ENCODE peak calls at places on chromosomes 11 and 22, in six cellular contexts. S is brain microvascular endothelial cell, F is AG04450, O is lower leg skin, A is A549, C is endodermal cell. J is an unnamed sample.

GRCh38 chr11:120304526-120304925 is 20.6 kb upstream of the TLCD5 start:
- DNase-seq in S (no peak), F (no peak), O (no peak), A (peak), C (no peak), J (peak)

GRCh38 chr11:74069146-74070046 is 60.5 kb upstream of the UCP3 start:
- DNase-seq in S (no peak), F (no peak), O (peak), A (peak), C (no peak), J (no peak)

GRCh38 chr11:114285599-114285998 is 10.6 kb upstream of the NNMT start:
- DNase-seq in S (no peak), F (no peak), O (no peak), A (no peak), C (peak), J (no peak)

GRCh38 chr11:65491163-65491465 is 7.7 kb upstream of the MALAT1 start:
- DNase-seq in S (peak), F (no peak), O (no peak), A (no peak), C (no peak), J (no peak)

GRCh38 chr11:126150256-126150655 is 61.2 kb downstream of the RPUSD4 start:
- DNase-seq in S (no peak), F (no peak), O (no peak), A (no peak), C (no peak), J (no peak)

GRCh38 chr22:50305658-50306566 is 1.5 kb downstream of the PLXNB2 start:
- DNase-seq in S (peak), F (peak), O (peak), A (peak), C (peak), J (peak)

GRCh38 chr11:105181521-105181920 is 42.0 kb upstream of the CARD18 start:
- DNase-seq in S (no peak), F (no peak), O (no peak), A (no peak), C (no peak), J (no peak)

GRCh38 chr22:50269573-50270301 is 443 bp downstream of the MAPK11 start:
- DNase-seq in S (no peak), F (no peak), O (no peak), A (no peak), C (peak), J (peak)

GRCh38 chr22:44538518-44539315 is 40.7 kb upstream of the RTL6 start:
- DNase-seq in S (no peak), F (no peak), O (no peak), A (no peak), C (no peak), J (no peak)

GRCh38 chr11:70073881-70074371 is 4.2 kb upstream of the ANO1 start:
- DNase-seq in S (peak), F (no peak), O (no peak), A (no peak), C (peak), J (peak)

GRCh38 chr22:30922151-30922611 is 46.4 kb downstream of the MORC2 start:
- DNase-seq in S (peak), F (no peak), O (no peak), A (peak), C (no peak), J (peak)

GRCh38 chr22:30087611-30088010 is 7.3 kb downstream of the HORMAD2 start:
- DNase-seq in S (no peak), F (no peak), O (no peak), A (no peak), C (no peak), J (no peak)

GRCh38 chr22:30301995-30302809 is 12.9 kb upstream of the CASTOR1 start:
- DNase-seq in S (no peak), F (no peak), O (peak), A (no peak), C (no peak), J (no peak)

GRCh38 chr11:12707500-12707880 is 33.3 kb downstream of the TEAD1 start:
- DNase-seq in S (no peak), F (no peak), O (no peak), A (no peak), C (no peak), J (no peak)

GRCh38 chr11:79857404-79857803 is 416.6 kb upstream of the TENM4 start:
- DNase-seq in S (no peak), F (no peak), O (no peak), A (no peak), C (no peak), J (no peak)

GRCh38 chr22:27051407-27051806 is 394.0 kb downstream of the MIAT start:
- DNase-seq in S (no peak), F (no peak), O (no peak), A (no peak), C (no peak), J (no peak)

GRCh38 chr11:64799925-64800632 is 2.9 kb downstream of the MAP4K2 start:
- DNase-seq in S (no peak), F (no peak), O (no peak), A (peak), C (no peak), J (no peak)

GRCh38 chr11:126229782-126230540 is 18.4 kb downstream of the FAM118B start:
- DNase-seq in S (no peak), F (peak), O (no peak), A (no peak), C (no peak), J (no peak)

GRCh38 chr11:29328961-29329441 is 687.8 kb downstream of the KCNA4 start:
- DNase-seq in S (peak), F (peak), O (no peak), A (peak), C (no peak), J (peak)

GRCh38 chr22:31818481-31819392 is 64.9 kb downstream of the DEPDC5 start:
- DNase-seq in S (peak), F (no peak), O (no peak), A (peak), C (no peak), J (no peak)

GRCh38 chr11:11916981-11917399 is 75.2 kb downstream of the USP47 start:
- DNase-seq in S (peak), F (peak), O (no peak), A (no peak), C (no peak), J (no peak)

GRCh38 chr11:1573847-1574255 is 1.8 kb upstream of the DUSP8 start:
- DNase-seq in S (no peak), F (no peak), O (no peak), A (peak), C (peak), J (peak)

DNA sequence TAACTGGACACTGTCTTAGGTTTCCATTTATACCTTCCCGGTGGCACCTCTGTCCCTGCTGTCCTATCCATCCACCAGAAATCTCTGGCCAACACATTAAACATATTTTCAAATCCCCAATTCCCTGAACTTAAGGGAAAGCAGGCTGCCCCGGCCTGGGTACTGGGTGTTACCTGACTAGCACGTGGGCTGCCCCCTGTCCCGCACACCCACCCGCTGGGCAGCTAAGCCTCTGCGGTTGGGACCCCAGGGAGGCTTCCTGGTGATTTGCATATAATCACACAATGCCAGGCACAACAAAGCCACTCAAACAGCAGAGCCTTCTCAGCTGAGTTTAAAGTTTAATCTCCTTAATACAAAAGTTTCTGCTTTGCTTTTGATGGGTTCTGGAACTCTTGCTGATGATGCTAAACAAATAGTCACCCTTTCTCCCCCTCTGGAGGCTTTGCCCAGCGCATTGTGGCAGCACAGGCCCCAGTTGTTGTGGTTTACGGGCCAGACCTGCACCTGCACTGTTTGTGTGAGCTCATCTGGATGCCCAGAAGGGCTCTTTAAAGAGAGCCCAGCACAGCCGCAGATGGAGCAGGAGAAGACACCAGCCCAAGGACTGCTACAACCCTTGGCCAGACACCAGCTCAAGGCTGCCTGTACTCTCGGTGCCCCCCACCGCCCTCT is 59.9 kb upstream of the POU2AF1 start:
- DNase-seq in S (no peak), F (no peak), O (no peak), A (no peak), C (no peak), J (no peak)
- TF ChIP-seq CTCF in S (no peak), F (no peak), O (no peak), A (no peak), C (no peak), J (no peak)

DNA sequence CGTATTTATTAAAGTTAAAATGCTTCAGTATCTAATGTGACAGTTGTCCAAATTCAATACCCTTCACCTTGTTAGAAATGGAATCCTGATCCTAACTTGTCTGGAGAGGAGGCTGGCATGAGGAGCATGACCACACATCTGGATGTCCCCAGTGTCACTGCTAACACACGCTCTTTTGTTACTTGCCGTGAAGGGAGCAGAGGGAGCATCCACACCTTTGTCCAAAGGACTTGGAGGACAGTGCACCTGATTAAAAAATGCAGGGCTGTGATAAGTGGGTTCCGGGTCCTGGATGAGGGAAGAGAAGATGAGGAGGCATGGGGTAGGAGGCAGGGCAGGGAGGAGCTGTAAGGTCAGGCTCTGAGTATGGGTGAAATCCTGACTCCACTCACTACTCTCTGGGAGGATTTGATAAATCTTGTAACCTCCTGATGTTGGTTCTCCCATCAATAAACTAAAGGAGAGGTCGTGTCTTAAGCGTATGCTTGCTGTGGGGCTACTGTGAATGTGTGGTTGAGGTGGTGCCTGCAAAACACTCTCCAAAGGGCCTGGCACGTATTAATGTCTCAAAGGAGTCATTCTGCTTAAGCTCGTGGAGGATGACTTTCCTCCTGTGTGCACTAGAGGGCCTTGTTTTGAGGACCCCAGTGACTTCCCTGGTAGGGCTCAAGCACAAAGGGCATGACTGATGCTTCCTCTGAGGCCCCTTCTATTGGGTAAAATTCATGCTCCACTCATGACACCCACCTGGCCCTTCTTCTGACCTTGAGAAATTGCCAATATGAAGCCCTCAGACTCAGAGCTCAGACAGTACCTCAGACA is 16.8 kb upstream of the IGLL5 start:
- DNase-seq in S (no peak), F (no peak), O (no peak), A (no peak), C (peak), J (no peak)
- TF ChIP-seq CTCF in S (no peak), F (no peak), O (no peak), A (no peak), C (peak), J (peak)

GRCh38 chr11:14414470-14415461 is 55.8 kb upstream of the RRAS2 start:
- DNase-seq in S (no peak), F (no peak), O (no peak), A (no peak), C (peak), J (peak)
- TF ChIP-seq CTCF in S (peak), F (peak), O (no peak), A (no peak), C (peak), J (no peak)

GRCh38 chr11:47056261-47056915 is 119.8 kb downstream of the CSTPP1 start:
- DNase-seq in S (peak), F (peak), O (no peak), A (no peak), C (no peak), J (no peak)
- TF ChIP-seq CTCF in S (no peak), F (no peak), O (no peak), A (no peak), C (no peak), J (no peak)

DNA sequence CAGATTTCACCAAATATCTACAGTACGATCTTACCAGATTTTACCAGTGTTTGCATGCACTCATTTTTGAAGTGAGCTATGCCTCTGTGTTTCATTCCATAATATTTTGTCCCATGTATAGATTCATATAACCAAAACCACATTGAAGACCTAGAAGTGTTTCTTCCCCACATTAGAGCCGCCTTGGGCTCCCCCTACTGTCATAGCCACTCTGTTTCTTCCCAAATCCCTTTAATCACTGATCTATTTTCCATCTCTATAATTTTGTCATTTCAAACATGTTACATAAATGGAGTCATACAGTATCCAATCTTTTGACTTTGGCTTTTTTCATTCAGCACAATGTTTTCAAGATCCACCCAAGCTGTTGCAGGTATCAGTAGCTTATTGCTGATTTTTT is 12.7 kb downstream of the MRGPRX3 start:
- DNase-seq in S (no peak), F (no peak), O (no peak), A (peak), C (no peak), J (no peak)
- TF ChIP-seq CTCF in S (peak), F (peak), O (no peak), A (peak), C (peak), J (no peak)

GRCh38 chr22:39958009-39958711 is 2.0 kb upstream of the TMA7B start:
- DNase-seq in S (no peak), F (no peak), O (no peak), A (no peak), C (no peak), J (no peak)

GRCh38 chr22:39962071-39962470 is 1.9 kb downstream of the TMA7B start:
- DNase-seq in S (no peak), F (no peak), O (no peak), A (no peak), C (no peak), J (no peak)

GRCh38 chr22:39958916-39959639 is 1.1 kb upstream of the TMA7B start:
- DNase-seq in S (no peak), F (no peak), O (no peak), A (no peak), C (no peak), J (no peak)

GRCh38 chr22:39960791-39961746 is 872 bp downstream of the TMA7B start:
- DNase-seq in S (peak), F (peak), O (no peak), A (no peak), C (no peak), J (peak)

GRCh38 chr22:39959640-39960447 is at the start of gene TMA7B:
- DNase-seq in S (peak), F (peak), O (no peak), A (peak), C (peak), J (no peak)
- TF ChIP-seq CTCF in S (peak), F (peak), O (no peak), A (no peak), C (peak), J (no peak)

GRCh38 chr22:21593406-21594232 is 26.1 kb downstream of the UBE2L3 start:
- DNase-seq in S (no peak), F (no peak), O (no peak), A (peak), C (peak), J (no peak)
- TF ChIP-seq CTCF in S (peak), F (peak), O (no peak), A (peak), C (peak), J (no peak)

J was measured in GM20000.